ENCODE peak calls at places on chromosome 10, in four cellular contexts. One of them, this sample, is unnamed.

GRCh38 chr10:15136960-15137359 is 31.5 kb downstream of the NMT2 start:
- DNase-seq in activated naive CD4-positive, alpha-beta T cell: no peak
- DNase-seq in cardiac muscle cell: no peak
- DNase-seq in AG09309: no peak
- DNase-seq in this sample: no peak

GRCh38 chr10:125781374-125781773 is 5.8 kb upstream of the MMP21 start:
- DNase-seq in activated naive CD4-positive, alpha-beta T cell: no peak
- DNase-seq in cardiac muscle cell: no peak
- DNase-seq in AG09309: no peak
- DNase-seq in this sample: no peak

GRCh38 chr10:99412100-99412499 is 18.3 kb downstream of the GOT1 start:
- DNase-seq in AG09309: no peak
- DNase-seq in cardiac muscle cell: no peak
- DNase-seq in activated naive CD4-positive, alpha-beta T cell: no peak
- DNase-seq in this sample: no peak

GRCh38 chr10:103510791-103511757 is 17.6 kb downstream of the NEURL1 start:
- DNase-seq in activated naive CD4-positive, alpha-beta T cell: no peak
- DNase-seq in cardiac muscle cell: no peak
- DNase-seq in AG09309: no peak
- DNase-seq in this sample: no peak

GRCh38 chr10:124736491-124737136 is 7.6 kb downstream of the FAM53B start:
- DNase-seq in AG09309: no peak
- DNase-seq in cardiac muscle cell: peak
- DNase-seq in activated naive CD4-positive, alpha-beta T cell: no peak
- DNase-seq in this sample: no peak

GRCh38 chr10:132827423-132827789 is 41.5 kb upstream of the NKX6-2 start:
- DNase-seq in activated naive CD4-positive, alpha-beta T cell: no peak
- DNase-seq in AG09309: no peak
- DNase-seq in cardiac muscle cell: no peak
- DNase-seq in this sample: no peak

GRCh38 chr10:88810196-88810961 is 7.8 kb downstream of the LIPM start:
- DNase-seq in cardiac muscle cell: peak
- DNase-seq in activated naive CD4-positive, alpha-beta T cell: no peak
- DNase-seq in AG09309: peak
- DNase-seq in this sample: peak

GRCh38 chr10:72658696-72659400 is 33.0 kb upstream of the MICU1 start:
- DNase-seq in AG09309: no peak
- DNase-seq in cardiac muscle cell: no peak
- DNase-seq in activated naive CD4-positive, alpha-beta T cell: no peak
- DNase-seq in this sample: no peak

GRCh38 chr10:80443531-80443974 is 10.6 kb upstream of the TSPAN14 start:
- DNase-seq in AG09309: no peak
- DNase-seq in cardiac muscle cell: no peak
- DNase-seq in activated naive CD4-positive, alpha-beta T cell: no peak
- DNase-seq in this sample: no peak

GRCh38 chr10:132135398-132135872 is 51.3 kb upstream of the DPYSL4 start:
- DNase-seq in AG09309: no peak
- DNase-seq in cardiac muscle cell: no peak
- DNase-seq in activated naive CD4-positive, alpha-beta T cell: no peak
- DNase-seq in this sample: no peak

GRCh38 chr10:112950714-112951348 is 784 bp downstream of the TCF7L2 start:
- DNase-seq in AG09309: no peak
- DNase-seq in cardiac muscle cell: peak
- DNase-seq in activated naive CD4-positive, alpha-beta T cell: no peak
- DNase-seq in this sample: no peak

GRCh38 chr10:99344715-99345114 is 15.6 kb downstream of the CNNM1 start:
- DNase-seq in activated naive CD4-positive, alpha-beta T cell: no peak
- DNase-seq in cardiac muscle cell: no peak
- DNase-seq in AG09309: no peak
- DNase-seq in this sample: no peak

GRCh38 chr10:115129752-115130151 is 36.6 kb downstream of the ATRNL1 start:
- DNase-seq in cardiac muscle cell: peak
- DNase-seq in activated naive CD4-positive, alpha-beta T cell: no peak
- DNase-seq in AG09309: peak
- DNase-seq in this sample: no peak

GRCh38 chr10:133150656-133151055 is 9.4 kb upstream of the KNDC1 start:
- DNase-seq in cardiac muscle cell: no peak
- DNase-seq in AG09309: no peak
- DNase-seq in activated naive CD4-positive, alpha-beta T cell: no peak
- DNase-seq in this sample: no peak

GRCh38 chr10:80539421-80539999 is 1.8 kb downstream of the SH2D4B start:
- DNase-seq in activated naive CD4-positive, alpha-beta T cell: no peak
- DNase-seq in AG09309: no peak
- DNase-seq in cardiac muscle cell: no peak
- DNase-seq in this sample: no peak

GRCh38 chr10:130834573-130834972 is 476.9 kb downstream of the TCERG1L start:
- DNase-seq in cardiac muscle cell: no peak
- DNase-seq in activated naive CD4-positive, alpha-beta T cell: no peak
- DNase-seq in AG09309: no peak
- DNase-seq in this sample: no peak

GRCh38 chr10:8050561-8051108 is 3.9 kb upstream of the GATA3 start:
- DNase-seq in activated naive CD4-positive, alpha-beta T cell: no peak
- DNase-seq in AG09309: no peak
- DNase-seq in cardiac muscle cell: no peak
- DNase-seq in this sample: no peak

GRCh38 chr10:28263136-28263857 is 39.6 kb downstream of the MPP7 start:
- DNase-seq in activated naive CD4-positive, alpha-beta T cell: no peak
- DNase-seq in cardiac muscle cell: no peak
- DNase-seq in AG09309: no peak
- DNase-seq in this sample: no peak

GRCh38 chr10:130935897-130936550 is 375.5 kb downstream of the TCERG1L start:
- DNase-seq in AG09309: no peak
- DNase-seq in activated naive CD4-positive, alpha-beta T cell: no peak
- DNase-seq in cardiac muscle cell: no peak
- DNase-seq in this sample: no peak

GRCh38 chr10:48414160-48414559 is 107.7 kb downstream of the MAPK8 start:
- DNase-seq in AG09309: no peak
- DNase-seq in cardiac muscle cell: no peak
- DNase-seq in activated naive CD4-positive, alpha-beta T cell: no peak
- DNase-seq in this sample: no peak

GRCh38 chr10:70174058-70174741 is 3.9 kb upstream of the SAR1A start:
- DNase-seq in cardiac muscle cell: no peak
- DNase-seq in AG09309: no peak
- DNase-seq in activated naive CD4-positive, alpha-beta T cell: no peak
- DNase-seq in this sample: no peak

GRCh38 chr10:50615654-50616053 is 8.1 kb downstream of the SGMS1 start:
- DNase-seq in activated naive CD4-positive, alpha-beta T cell: no peak
- DNase-seq in cardiac muscle cell: no peak
- DNase-seq in AG09309: no peak
- DNase-seq in this sample: no peak

GRCh38 chr10:27240891-27241639 is 468 bp upstream of the ACBD5 start:
- DNase-seq in cardiac muscle cell: peak
- DNase-seq in activated naive CD4-positive, alpha-beta T cell: peak
- DNase-seq in AG09309: no peak
- DNase-seq in this sample: no peak

GRCh38 chr10:69728335-69728861 is 73.3 kb upstream of the COL13A1 start:
- DNase-seq in AG09309: no peak
- DNase-seq in cardiac muscle cell: no peak
- DNase-seq in activated naive CD4-positive, alpha-beta T cell: no peak
- DNase-seq in this sample: no peak

GRCh38 chr10:31219321-31219720 is 99.7 kb upstream of the ZEB1 start:
- DNase-seq in cardiac muscle cell: no peak
- DNase-seq in AG09309: no peak
- DNase-seq in activated naive CD4-positive, alpha-beta T cell: no peak
- DNase-seq in this sample: no peak

GRCh38 chr10:129419386-129419785 is 47.7 kb upstream of the MGMT start:
- DNase-seq in activated naive CD4-positive, alpha-beta T cell: no peak
- DNase-seq in cardiac muscle cell: no peak
- DNase-seq in AG09309: no peak
- DNase-seq in this sample: no peak

GRCh38 chr10:84993251-84994035 is 665.1 kb downstream of the CCSER2 start:
- DNase-seq in AG09309: no peak
- DNase-seq in activated naive CD4-positive, alpha-beta T cell: no peak
- DNase-seq in cardiac muscle cell: no peak
- DNase-seq in this sample: no peak

GRCh38 chr10:46523881-46524470 is 32.5 kb downstream of the GPRIN2 start:
- DNase-seq in cardiac muscle cell: no peak
- DNase-seq in activated naive CD4-positive, alpha-beta T cell: no peak
- DNase-seq in AG09309: peak
- DNase-seq in this sample: peak

GRCh38 chr10:43939939-43940810 is 291.5 kb upstream of the ZNF32 start:
- DNase-seq in activated naive CD4-positive, alpha-beta T cell: no peak
- DNase-seq in AG09309: peak
- DNase-seq in cardiac muscle cell: no peak
- DNase-seq in this sample: no peak

GRCh38 chr10:21523557-21524008 is 1.9 kb downstream of the SKIDA1 start:
- DNase-seq in cardiac muscle cell: no peak
- DNase-seq in AG09309: no peak
- DNase-seq in activated naive CD4-positive, alpha-beta T cell: no peak
- DNase-seq in this sample: no peak

This sample was measured in amniotic stem cell.